ENCODE peak calls at places on chromosomes 6 and 20, in five cellular contexts. L is T-helper 2 cell, O is fibroblast of mammary gland, Z is esophagus squamous epithelium, X is dermis blood vessel endothelial cell. J is an unnamed sample.

GRCh38 chr20:63658749-63659187 is 656 bp downstream of the RTEL1 start:
- DNase-seq in L (no peak), O (peak), Z (no peak), X (peak), J (no peak)

GRCh38 chr6:169445661-169446581 is 192.3 kb upstream of the THBS2 start:
- DNase-seq in L (no peak), O (no peak), Z (no peak), X (no peak), J (no peak)

GRCh38 chr6:13296536-13296997 is 31.8 kb downstream of the TBC1D7 start:
- DNase-seq in L (no peak), O (no peak), Z (no peak), X (no peak), J (no peak)

GRCh38 chr6:74551896-74552295 is 654.0 kb downstream of the COL12A1 start:
- DNase-seq in L (no peak), O (peak), Z (no peak), X (no peak), J (no peak)

GRCh38 chr6:89970609-89971337 is 76.5 kb downstream of the GJA10 start:
- DNase-seq in L (no peak), O (peak), Z (no peak), X (peak), J (no peak)

GRCh38 chr6:151425561-151425960 is 26.4 kb downstream of the RMND1 start:
- DNase-seq in L (no peak), O (peak), Z (no peak), X (no peak), J (no peak)

GRCh38 chr6:3230275-3231212 is 3.1 kb upstream of the TUBB2B start:
- DNase-seq in L (no peak), O (no peak), Z (no peak), X (peak), J (no peak)

GRCh38 chr20:62929051-62929538 is 2.8 kb upstream of the DIDO1 start:
- DNase-seq in L (peak), O (peak), Z (no peak), X (peak), J (peak)

GRCh38 chr6:161835426-161836029 is 561.7 kb upstream of the AGPAT4 start:
- DNase-seq in L (no peak), O (no peak), Z (no peak), X (no peak), J (no peak)

GRCh38 chr6:7978736-7979135 is 68.1 kb upstream of the TXNDC5 start:
- DNase-seq in L (no peak), O (no peak), Z (no peak), X (no peak), J (no peak)

GRCh38 chr6:89146748-89147715 is 1.2 kb downstream of the PM20D2 start:
- DNase-seq in L (peak), O (peak), Z (no peak), X (peak), J (no peak)

GRCh38 chr20:51029963-51030930 is 7.3 kb upstream of the KCNG1 start:
- DNase-seq in L (no peak), O (peak), Z (no peak), X (no peak), J (no peak)

GRCh38 chr6:27565839-27566779 is 93.2 kb upstream of the ZNF184 start:
- DNase-seq in L (no peak), O (no peak), Z (no peak), X (no peak), J (no peak)

GRCh38 chr6:157693867-157694266 is 129.2 kb upstream of the SNX9 start:
- DNase-seq in L (no peak), O (no peak), Z (no peak), X (peak), J (no peak)

GRCh38 chr20:35619196-35620095 is 3.8 kb downstream of the SPAG4 start:
- DNase-seq in L (peak), O (peak), Z (peak), X (peak), J (peak)

GRCh38 chr6:1872649-1873131 is 263.0 kb downstream of the FOXC1 start:
- DNase-seq in L (no peak), O (peak), Z (no peak), X (peak), J (no peak)

GRCh38 chr6:85041376-85041775 is 277.0 kb upstream of the TBX18 start:
- DNase-seq in L (no peak), O (peak), Z (no peak), X (peak), J (no peak)

GRCh38 chr20:57283867-57284266 is 17.4 kb upstream of the BMP7 start:
- DNase-seq in L (no peak), O (no peak), Z (no peak), X (no peak), J (no peak)

GRCh38 chr20:39282619-39283092 is 320.5 kb downstream of the DHX35 start:
- DNase-seq in L (no peak), O (no peak), Z (no peak), X (no peak), J (no peak)

GRCh38 chr6:123953920-123954319 is 150.3 kb downstream of the NKAIN2 start:
- DNase-seq in L (no peak), O (no peak), Z (no peak), X (no peak), J (no peak)

GRCh38 chr6:7132398-7132797 is 24.6 kb downstream of the RREB1 start:
- DNase-seq in L (no peak), O (no peak), Z (no peak), X (no peak), J (no peak)

GRCh38 chr6:137001287-137001976 is 43.3 kb downstream of the IL20RA start:
- DNase-seq in L (no peak), O (no peak), Z (no peak), X (peak), J (no peak)

GRCh38 chr6:143694560-143694959 is 16.8 kb downstream of the PHACTR2 start:
- DNase-seq in L (no peak), O (peak), Z (no peak), X (peak), J (no peak)

GRCh38 chr6:140812636-140813035 is 1320.1 kb upstream of the GJE1 start:
- DNase-seq in L (no peak), O (peak), Z (no peak), X (no peak), J (no peak)

GRCh38 chr6:453152-453551 is 61.6 kb downstream of the IRF4 start:
- DNase-seq in L (no peak), O (peak), Z (no peak), X (no peak), J (no peak)

GRCh38 chr20:10985536-10985935 is 311.7 kb upstream of the JAG1 start:
- DNase-seq in L (no peak), O (peak), Z (no peak), X (peak), J (no peak)

GRCh38 chr6:7021306-7021705 is 86.5 kb upstream of the RREB1 start:
- DNase-seq in L (no peak), O (no peak), Z (no peak), X (no peak), J (no peak)

GRCh38 chr6:27836080-27836782 is 76.0 kb downstream of the OR2B2 start:
- DNase-seq in L (no peak), O (no peak), Z (no peak), X (no peak), J (no peak)

GRCh38 chr6:110658621-110659211 is 156.6 kb downstream of the CDK19 start:
- DNase-seq in L (no peak), O (no peak), Z (no peak), X (no peak), J (no peak)

GRCh38 chr20:5316188-5317158 is at the start of gene PROKR2:
- DNase-seq in L (no peak), O (no peak), Z (no peak), X (peak), J (no peak)

GRCh38 chr6:36677059-36677749 is 1.3 kb upstream of the CDKN1A start:
- DNase-seq in L (no peak), O (no peak), Z (no peak), X (peak), J (no peak)

J was measured in CD8-positive, alpha-beta T cell.